ENCODE peak calls at places on chromosome 14, in six cellular contexts. One of them, this sample, is unnamed.

GRCh38 chr14:105850853-105851581 is 324.6 kb downstream of the TMEM121 start:
- DNase-seq in K562: no peak
- DNase-seq in H1: no peak
- DNase-seq in HepG2: no peak
- DNase-seq in GM12891: no peak
- DNase-seq in GM12878: no peak
- DNase-seq in this sample: no peak

GRCh38 chr14:54121461-54121860 is 164.8 kb upstream of the BMP4 start:
- DNase-seq in K562: no peak
- DNase-seq in H1: no peak
- DNase-seq in HepG2: no peak
- DNase-seq in GM12891: no peak
- DNase-seq in GM12878: no peak
- DNase-seq in this sample: no peak

GRCh38 chr14:90274808-90275454 is 18.6 kb downstream of the PSMC1 start:
- DNase-seq in K562: no peak
- DNase-seq in H1: no peak
- DNase-seq in HepG2: no peak
- DNase-seq in GM12891: no peak
- DNase-seq in GM12878: no peak
- DNase-seq in this sample: no peak

GRCh38 chr14:67241416-67242362 is at the start of gene PALS1:
- DNase-seq in K562: peak
- DNase-seq in H1: no peak
- DNase-seq in HepG2: peak
- DNase-seq in GM12891: peak
- DNase-seq in GM12878: peak
- DNase-seq in this sample: peak

GRCh38 chr14:32201816-32202467 is at the start of gene RNU6-7:
- DNase-seq in K562: peak
- DNase-seq in H1: no peak
- DNase-seq in HepG2: peak
- DNase-seq in GM12891: no peak
- DNase-seq in GM12878: no peak
- DNase-seq in this sample: no peak

GRCh38 chr14:33611405-33612183 is 339.3 kb downstream of the EGLN3 start:
- DNase-seq in K562: no peak
- DNase-seq in H1: no peak
- DNase-seq in HepG2: no peak
- DNase-seq in GM12891: no peak
- DNase-seq in GM12878: no peak
- DNase-seq in this sample: no peak

GRCh38 chr14:93729993-93730392 is 58.3 kb downstream of the PRIMA1 start:
- DNase-seq in K562: no peak
- DNase-seq in H1: no peak
- DNase-seq in HepG2: no peak
- DNase-seq in GM12891: no peak
- DNase-seq in GM12878: no peak
- DNase-seq in this sample: no peak

GRCh38 chr14:93857500-93857899 is 69.2 kb upstream of the PRIMA1 start:
- DNase-seq in K562: no peak
- DNase-seq in H1: no peak
- DNase-seq in HepG2: peak
- DNase-seq in GM12891: no peak
- DNase-seq in GM12878: no peak
- DNase-seq in this sample: no peak

GRCh38 chr14:56490379-56490778 is 89.2 kb upstream of the TMEM260 start:
- DNase-seq in K562: peak
- DNase-seq in H1: no peak
- DNase-seq in HepG2: peak
- DNase-seq in GM12891: no peak
- DNase-seq in GM12878: no peak
- DNase-seq in this sample: no peak

GRCh38 chr14:93103392-93104080 is 12.2 kb downstream of the ITPK1 start:
- DNase-seq in K562: no peak
- DNase-seq in H1: no peak
- DNase-seq in HepG2: no peak
- DNase-seq in GM12891: peak
- DNase-seq in GM12878: peak
- DNase-seq in this sample: peak

GRCh38 chr14:48586099-48586498 is 910.7 kb upstream of the MDGA2 start:
- DNase-seq in K562: no peak
- DNase-seq in H1: no peak
- DNase-seq in HepG2: no peak
- DNase-seq in GM12891: no peak
- DNase-seq in GM12878: no peak
- DNase-seq in this sample: no peak

GRCh38 chr14:93299831-93300230 is 33.0 kb downstream of the BTBD7 start:
- DNase-seq in K562: no peak
- DNase-seq in H1: no peak
- DNase-seq in HepG2: no peak
- DNase-seq in GM12891: no peak
- DNase-seq in GM12878: no peak
- DNase-seq in this sample: no peak

GRCh38 chr14:97380539-97380941 is 583.4 kb downstream of the VRK1 start:
- DNase-seq in K562: no peak
- DNase-seq in H1: no peak
- DNase-seq in HepG2: no peak
- DNase-seq in GM12891: no peak
- DNase-seq in GM12878: no peak
- DNase-seq in this sample: no peak

GRCh38 chr14:94481468-94482131 is 5.6 kb upstream of the SERPINA9 start:
- DNase-seq in K562: no peak
- DNase-seq in H1: no peak
- DNase-seq in HepG2: peak
- DNase-seq in GM12891: no peak
- DNase-seq in GM12878: peak
- DNase-seq in this sample: no peak

GRCh38 chr14:61470261-61470953 is 149.0 kb downstream of the PRKCH start:
- DNase-seq in K562: no peak
- DNase-seq in H1: no peak
- DNase-seq in HepG2: no peak
- DNase-seq in GM12891: no peak
- DNase-seq in GM12878: no peak
- DNase-seq in this sample: no peak

GRCh38 chr14:61537567-61538463 is 157.5 kb upstream of the HIF1A start:
- DNase-seq in K562: no peak
- DNase-seq in H1: peak
- DNase-seq in HepG2: peak
- DNase-seq in GM12891: no peak
- DNase-seq in GM12878: no peak
- DNase-seq in this sample: no peak

GRCh38 chr14:68621400-68622365 is 171.2 kb downstream of the ZFP36L1 start:
- DNase-seq in K562: no peak
- DNase-seq in H1: no peak
- DNase-seq in HepG2: no peak
- DNase-seq in GM12891: no peak
- DNase-seq in GM12878: no peak
- DNase-seq in this sample: no peak

GRCh38 chr14:83478741-83479140 is 1945.1 kb upstream of the SEL1L start:
- DNase-seq in K562: no peak
- DNase-seq in H1: no peak
- DNase-seq in HepG2: no peak
- DNase-seq in GM12891: no peak
- DNase-seq in GM12878: no peak
- DNase-seq in this sample: no peak

GRCh38 chr14:83485591-83485990 is 1951.9 kb upstream of the SEL1L start:
- DNase-seq in K562: no peak
- DNase-seq in H1: no peak
- DNase-seq in HepG2: no peak
- DNase-seq in GM12891: no peak
- DNase-seq in GM12878: no peak
- DNase-seq in this sample: no peak

GRCh38 chr14:83483063-83483462 is 1949.4 kb upstream of the SEL1L start:
- DNase-seq in K562: no peak
- DNase-seq in H1: no peak
- DNase-seq in HepG2: no peak
- DNase-seq in GM12891: no peak
- DNase-seq in GM12878: no peak
- DNase-seq in this sample: no peak
- TF ChIP-seq TAF1 in K562: no peak
- TF ChIP-seq TAF1 in H1: no peak
- TF ChIP-seq TAF1 in HepG2: no peak
- TF ChIP-seq TAF1 in GM12891: no peak
- TF ChIP-seq TAF1 in GM12878: no peak
- TF ChIP-seq TAF1 in this sample: no peak

GRCh38 chr14:103847954-103848719 is 762 bp upstream of the PPP1R13B start:
- DNase-seq in K562: peak
- DNase-seq in H1: no peak
- DNase-seq in HepG2: peak
- DNase-seq in GM12891: no peak
- DNase-seq in GM12878: no peak
- DNase-seq in this sample: no peak
- TF ChIP-seq POLR2A in K562: no peak
- TF ChIP-seq POLR2A in H1: no peak
- TF ChIP-seq POLR2A in HepG2: no peak
- TF ChIP-seq POLR2A in GM12891: no peak
- TF ChIP-seq POLR2A in GM12878: no peak
- TF ChIP-seq POLR2A in this sample: no peak

GRCh38 chr14:101088714-101089113 is 185.2 kb upstream of the RTL1 start:
- DNase-seq in K562: no peak
- DNase-seq in H1: no peak
- DNase-seq in HepG2: no peak
- DNase-seq in GM12891: no peak
- DNase-seq in GM12878: no peak
- DNase-seq in this sample: no peak
- TF ChIP-seq TAF1 in K562: no peak
- TF ChIP-seq TAF1 in H1: no peak
- TF ChIP-seq TAF1 in HepG2: no peak
- TF ChIP-seq TAF1 in GM12891: no peak
- TF ChIP-seq TAF1 in GM12878: no peak
- TF ChIP-seq TAF1 in this sample: no peak

GRCh38 chr14:62597143-62597542 is 448.1 kb downstream of the KCNH5 start:
- DNase-seq in K562: no peak
- DNase-seq in H1: no peak
- DNase-seq in HepG2: no peak
- DNase-seq in GM12891: no peak
- DNase-seq in GM12878: no peak
- DNase-seq in this sample: no peak
- TF ChIP-seq POLR2A in K562: no peak
- TF ChIP-seq POLR2A in H1: no peak
- TF ChIP-seq POLR2A in HepG2: no peak
- TF ChIP-seq POLR2A in GM12891: no peak
- TF ChIP-seq POLR2A in GM12878: no peak
- TF ChIP-seq POLR2A in this sample: no peak

DNA sequence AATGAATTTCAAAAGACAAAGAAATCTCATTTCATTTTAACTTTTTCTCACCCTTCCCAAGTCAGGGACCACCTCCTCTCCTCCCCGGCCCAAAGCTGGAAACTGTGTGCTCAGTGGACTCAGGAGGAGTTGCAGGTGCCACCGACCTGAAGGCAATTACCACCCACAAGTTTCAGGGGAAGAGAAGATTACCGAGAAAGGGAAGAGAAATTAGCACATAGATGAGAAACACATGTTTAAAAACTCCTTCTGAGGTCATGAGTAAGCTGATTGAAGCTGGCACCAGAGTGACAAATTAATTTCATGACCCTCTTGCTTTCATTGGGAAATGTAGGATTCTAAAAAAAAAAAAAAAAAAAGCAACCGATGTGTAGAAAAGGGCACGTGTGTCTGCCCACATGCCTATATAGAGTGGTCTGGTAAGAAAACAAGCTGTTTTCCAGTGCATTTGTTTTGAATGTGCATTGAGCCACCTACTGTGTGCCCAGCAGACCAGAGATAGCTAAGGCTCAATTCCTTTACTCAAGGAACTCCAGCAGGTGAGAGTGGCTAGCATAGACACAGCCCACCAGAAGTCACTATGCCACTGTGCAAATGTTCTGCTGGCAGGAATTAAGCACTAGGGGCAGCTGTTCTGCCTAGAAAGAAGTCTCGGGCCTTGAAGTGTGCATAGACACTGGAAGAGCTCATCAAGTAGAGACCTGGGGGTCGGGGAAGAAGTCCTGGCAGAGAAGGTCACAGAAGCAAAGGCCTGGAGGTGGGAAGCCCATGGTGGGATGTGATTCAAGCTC is 30.5 kb downstream of the DPF3 start:
- DNase-seq in K562: no peak
- DNase-seq in H1: no peak
- DNase-seq in HepG2: no peak
- DNase-seq in GM12891: peak
- DNase-seq in GM12878: peak
- DNase-seq in this sample: no peak
- TF ChIP-seq TAF1 in K562: no peak
- TF ChIP-seq TAF1 in H1: no peak
- TF ChIP-seq TAF1 in HepG2: no peak
- TF ChIP-seq TAF1 in GM12891: no peak
- TF ChIP-seq TAF1 in GM12878: no peak
- TF ChIP-seq TAF1 in this sample: no peak

GRCh38 chr14:96038920-96039632 is at the start of gene C14orf132:
- DNase-seq in K562: peak
- DNase-seq in H1: no peak
- DNase-seq in HepG2: no peak
- DNase-seq in GM12891: peak
- DNase-seq in GM12878: no peak
- DNase-seq in this sample: peak

GRCh38 chr14:96038558-96038919 is 623 bp upstream of the C14orf132 start:
- DNase-seq in K562: no peak
- DNase-seq in H1: no peak
- DNase-seq in HepG2: no peak
- DNase-seq in GM12891: no peak
- DNase-seq in GM12878: no peak
- DNase-seq in this sample: no peak

GRCh38 chr14:96039633-96040311 is 610 bp downstream of the C14orf132 start:
- DNase-seq in K562: no peak
- DNase-seq in H1: no peak
- DNase-seq in HepG2: no peak
- DNase-seq in GM12891: no peak
- DNase-seq in GM12878: no peak
- DNase-seq in this sample: no peak

GRCh38 chr14:96042218-96042930 is 3.2 kb downstream of the C14orf132 start:
- DNase-seq in K562: no peak
- DNase-seq in H1: no peak
- DNase-seq in HepG2: no peak
- DNase-seq in GM12891: no peak
- DNase-seq in GM12878: no peak
- DNase-seq in this sample: no peak

GRCh38 chr14:96040836-96041371 is 1.7 kb downstream of the C14orf132 start:
- DNase-seq in K562: no peak
- DNase-seq in H1: no peak
- DNase-seq in HepG2: no peak
- DNase-seq in GM12891: no peak
- DNase-seq in GM12878: no peak
- DNase-seq in this sample: no peak
- TF ChIP-seq POLR2A in K562: no peak
- TF ChIP-seq POLR2A in H1: no peak
- TF ChIP-seq POLR2A in HepG2: no peak
- TF ChIP-seq POLR2A in GM12891: no peak
- TF ChIP-seq POLR2A in GM12878: no peak
- TF ChIP-seq POLR2A in this sample: no peak